ENCODE peak calls at places on chromosomes 1 and 21, in six cellular contexts. R is Peyer's patch, M is heart left ventricle, T is right lobe of liver, Y is uterus, A is sigmoid colon. O is an unnamed sample.
A peak's percentile ranks its signal among the peaks of the same experiment; 100 is the strongest.

GRCh38 chr1:4048076-4048475 is 148.0 kb upstream of the C1orf174 start:
- DNase-seq in A (no peak), Y (no peak), R (no peak), T (no peak), M (no peak), O (no peak)

GRCh38 chr1:221724931-221725605 is 16.8 kb downstream of the DUSP10 start:
- DNase-seq in M (no peak), R (no peak), Y (no peak), A (no peak), T (no peak), O (peak; percentile 41)

GRCh38 chr1:47233165-47233564 is 1.1 kb upstream of the TAL1 start:
- DNase-seq in A (no peak), R (no peak), M (no peak), Y (no peak), T (no peak), O (no peak)

GRCh38 chr1:165451696-165452095 is 6.8 kb upstream of the RXRG start:
- DNase-seq in T (no peak), M (no peak), R (no peak), Y (no peak), A (no peak), O (no peak)

GRCh38 chr1:225447001-225447615 is 19.3 kb upstream of the LBR start:
- DNase-seq in R (peak; percentile 44), T (peak; percentile 41), A (no peak), M (no peak), Y (no peak), O (no peak)

GRCh38 chr1:223088713-223089240 is 54.3 kb downstream of the TLR5 start:
- DNase-seq in T (no peak), M (no peak), A (no peak), R (no peak), Y (no peak), O (no peak)

GRCh38 chr1:145960468-145961108 is 2.8 kb upstream of the LIX1L start:
- DNase-seq in Y (peak; percentile 88), A (peak; percentile 93), M (peak; percentile 90), R (peak; percentile 86), T (peak; percentile 89), O (peak; percentile 80)

GRCh38 chr1:246537887-246538286 is 28.2 kb downstream of the TFB2M start:
- DNase-seq in R (no peak), Y (no peak), A (no peak), T (no peak), M (no peak), O (no peak)

GRCh38 chr1:243287652-243288051 is 31.8 kb downstream of the SDCCAG8 start:
- DNase-seq in T (no peak), M (no peak), A (no peak), Y (no peak), R (no peak), O (no peak)

GRCh38 chr1:17412093-17412870 is 27.2 kb downstream of the RCC2 start:
- DNase-seq in Y (no peak), A (no peak), M (no peak), T (no peak), R (no peak), O (no peak)

GRCh38 chr1:21597754-21598153 is 71.4 kb downstream of the RAP1GAP start:
- DNase-seq in T (no peak), A (no peak), M (no peak), R (no peak), Y (no peak), O (no peak)

GRCh38 chr1:27886744-27887143 is 14.4 kb downstream of the THEMIS2 start:
- DNase-seq in R (no peak), Y (no peak), T (no peak), A (no peak), M (no peak), O (no peak)

GRCh38 chr1:196466656-196467055 is 141.6 kb downstream of the KCNT2 start:
- DNase-seq in T (no peak), Y (no peak), A (no peak), M (no peak), R (no peak), O (no peak)

GRCh38 chr1:53638641-53639035 is 100.3 kb downstream of the GLIS1 start:
- DNase-seq in T (peak; percentile 38), Y (peak; percentile 6), R (no peak), A (no peak), M (no peak), O (no peak)

GRCh38 chr1:92563457-92564216 is 76.9 kb upstream of the GFI1 start:
- DNase-seq in R (no peak), A (no peak), M (no peak), T (no peak), Y (no peak), O (no peak)

GRCh38 chr1:240004086-240004749 is 87.5 kb upstream of the FMN2 start:
- DNase-seq in T (no peak), A (no peak), M (no peak), Y (no peak), R (peak; percentile 52), O (no peak)

GRCh38 chr1:206117151-206117948 is at the start of gene AVPR1B:
- DNase-seq in A (no peak), M (peak; percentile 35), T (peak; percentile 51), R (peak; percentile 57), Y (peak; percentile 40), O (no peak)

GRCh38 chr1:246210751-246211150 is 296.3 kb downstream of the SMYD3 start:
- DNase-seq in T (no peak), M (no peak), Y (no peak), R (no peak), A (no peak), O (no peak)

GRCh38 chr1:218783916-218784315 is 389.8 kb upstream of the LYPLAL1 start:
- DNase-seq in R (no peak), Y (no peak), M (no peak), A (no peak), T (no peak), O (no peak)

GRCh38 chr21:43825936-43826622 is 36.7 kb downstream of the RRP1 start:
- DNase-seq in Y (no peak), M (no peak), T (no peak), R (no peak), A (peak; percentile 60), O (no peak)

GRCh38 chr1:180194048-180194425 is 36.0 kb upstream of the LHX4 start:
- DNase-seq in A (no peak), Y (no peak), R (no peak), T (no peak), M (no peak), O (no peak)

GRCh38 chr1:183161391-183161790 is 24.7 kb upstream of the LAMC2 start:
- DNase-seq in A (no peak), R (no peak), T (no peak), Y (no peak), M (no peak), O (no peak)

GRCh38 chr1:147579532-147580199 is 38.4 kb downstream of the BCL9 start:
- DNase-seq in T (no peak), M (no peak), A (no peak), Y (no peak), R (no peak), O (no peak)

GRCh38 chr1:160546942-160547341 is 23.9 kb upstream of the SLAMF6 start:
- DNase-seq in R (no peak), Y (no peak), M (no peak), T (no peak), A (no peak), O (no peak)

GRCh38 chr21:36478207-36478701 is 1.7 kb downstream of the CLDN14 start:
- DNase-seq in A (no peak), Y (no peak), M (no peak), R (no peak), T (no peak), O (no peak)

GRCh38 chr1:83999316-83999819 is 436 bp upstream of the TTLL7 start:
- DNase-seq in T (peak; percentile 80), R (peak; percentile 82), A (peak; percentile 81), M (no peak), Y (peak; percentile 68), O (peak; percentile 51)

GRCh38 chr1:149917590-149918144 is at the start of gene SV2A:
- DNase-seq in R (peak; percentile 67), Y (peak; percentile 66), A (peak; percentile 91), M (peak; percentile 37), T (no peak), O (peak; percentile 79)

GRCh38 chr21:42545317-42545716 is 31.7 kb downstream of the SLC37A1 start:
- DNase-seq in R (no peak), T (no peak), A (no peak), M (no peak), Y (no peak), O (no peak)
- H3K36me3 ChIP-seq in R (no peaks in the 10 kb centered on the region), T (peaks cover 4% of the 10 kb centered on the region), A (no peaks in the 10 kb centered on the region), M (no peaks in the 10 kb centered on the region), Y (no peaks in the 10 kb centered on the region), O (no peaks in the 10 kb centered on the region)

GRCh38 chr1:13674386-13674785 is 25.6 kb upstream of the PRDM2 start:
- DNase-seq in A (no peak), Y (no peak), M (no peak), R (no peak), T (no peak), O (no peak)

GRCh38 chr1:13677896-13678295 is 22.1 kb upstream of the PRDM2 start:
- DNase-seq in M (no peak), Y (no peak), A (no peak), R (no peak), T (no peak), O (no peak)

DNA sequence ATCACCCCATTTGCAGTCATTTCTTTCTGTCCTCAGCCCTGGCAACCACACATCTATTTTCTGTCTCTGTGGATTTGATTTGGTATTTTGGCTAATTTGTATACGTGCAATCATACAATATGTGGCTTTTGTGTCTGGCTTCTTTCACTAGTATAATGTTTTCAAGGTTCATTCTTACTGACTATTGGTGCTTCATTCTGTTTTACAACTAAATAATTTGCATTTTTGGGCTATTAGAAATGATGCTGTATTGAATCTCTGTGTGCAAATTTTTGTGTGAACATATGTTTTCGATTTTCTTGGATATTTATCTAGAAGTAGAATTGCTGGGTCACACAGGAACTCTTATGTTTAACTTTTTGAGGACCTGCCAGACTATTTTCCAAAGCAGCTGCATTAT is 24.8 kb upstream of the PRDM2 start:
- DNase-seq in T (no peak), Y (no peak), A (no peak), R (no peak), M (no peak), O (no peak)
- TF ChIP-seq POLR2A in T (no peak), Y (no peak), A (no peak), R (no peak), M (no peak), O (no peak)

DNA sequence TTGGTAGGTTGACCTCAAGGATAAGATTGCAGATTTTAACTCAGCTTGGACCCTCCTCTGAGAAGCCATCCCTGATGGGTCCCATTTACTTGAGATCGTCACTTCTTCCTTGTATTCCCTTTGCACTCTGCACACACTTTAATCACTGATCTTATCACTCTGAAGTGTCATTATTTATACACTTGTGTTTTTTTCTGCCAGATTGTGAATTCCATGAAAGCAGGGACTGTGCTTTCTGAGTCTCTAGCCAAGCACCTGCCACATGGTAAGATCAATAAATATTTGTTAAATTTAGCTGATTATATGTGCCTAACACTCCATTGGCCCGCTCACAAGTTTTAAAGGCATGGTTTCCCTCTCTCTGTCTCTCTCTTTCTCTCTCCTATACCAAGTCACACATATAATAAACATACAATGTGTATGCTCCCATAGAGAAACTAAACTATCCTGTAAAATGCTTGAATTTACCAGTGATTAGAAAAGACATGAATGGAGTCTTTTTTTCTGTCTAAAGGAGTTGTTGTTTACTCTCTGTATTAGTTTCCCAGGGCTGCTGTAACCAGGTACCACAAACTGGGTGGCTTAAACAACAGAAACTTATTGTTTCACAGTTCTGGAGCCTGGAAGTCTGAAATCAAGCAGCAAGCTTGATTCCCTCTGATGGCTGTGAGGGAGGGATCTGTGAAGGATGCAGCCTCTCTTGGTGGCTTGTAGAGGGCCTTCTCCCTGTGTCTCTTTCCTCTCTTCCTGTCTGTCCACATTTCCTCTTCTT is 105.2 kb upstream of the GADD45A start:
- DNase-seq in Y (no peak), M (no peak), R (no peak), T (no peak), A (no peak), O (no peak)
- H3K27ac ChIP-seq in Y (no peak overlapping the region), M (no peak overlapping the region), R (no peak overlapping the region), T (no peak overlapping the region), A (no peak overlapping the region), O (no peak overlapping the region)

GRCh38 chr1:214383381-214384372 is 102.7 kb downstream of the SMYD2 start:
- DNase-seq in T (no peak), A (no peak), R (no peak), M (no peak), Y (no peak), O (no peak)
- H3K36me3 ChIP-seq in T (no peaks in the 10 kb centered on the region), A (peaks cover 15% of the 10 kb centered on the region), R (no peaks in the 10 kb centered on the region), M (peaks cover 4% of the 10 kb centered on the region), Y (no peaks in the 10 kb centered on the region), O (no peaks in the 10 kb centered on the region)